ENCODE peak calls at places on chromosome 1, in six cellular contexts. A, Y, O, Q, B and S are unnamed samples.

GRCh38 chr1:241336335-241336734 is 20.7 kb downstream of the RGS7 start:
- DNase-seq in Y (no peak), O (no peak), B (no peak), A (no peak), Q (no peak), S (no peak)

GRCh38 chr1:179798864-179799516 is 55.9 kb downstream of the FAM163A start:
- DNase-seq in B (no peak), A (no peak), O (no peak), Y (no peak), Q (no peak), S (no peak)

GRCh38 chr1:224082146-224082545 is 31.8 kb upstream of the FBXO28 start:
- DNase-seq in A (no peak), Q (no peak), B (no peak), Y (no peak), O (peak; percentile 27), S (no peak)

GRCh38 chr1:47436979-47437517 is 796 bp upstream of the FOXD2 start:
- DNase-seq in Q (no peak), A (no peak), B (no peak), Y (peak; percentile 26), O (no peak), S (peak; percentile 37)

GRCh38 chr1:43919906-43920305 is 13.7 kb upstream of the ARTN start:
- DNase-seq in B (no peak), O (no peak), A (no peak), Y (no peak), Q (no peak), S (no peak)

GRCh38 chr1:3021233-3021671 is at the start of gene ACTRT2:
- DNase-seq in Q (no peak), A (no peak), Y (no peak), B (no peak), O (no peak), S (no peak)

GRCh38 chr1:220877348-220878095 is 1.7 kb upstream of the HLX start:
- DNase-seq in O (peak; percentile 63), A (no peak), Q (no peak), Y (no peak), B (no peak), S (no peak)

GRCh38 chr1:30804381-30804780 is 46.8 kb upstream of the LAPTM5 start:
- DNase-seq in B (no peak), Q (no peak), O (peak; percentile 60), Y (no peak), A (no peak), S (no peak)

GRCh38 chr1:174160109-174160473 is 771 bp downstream of the RABGAP1L start:
- DNase-seq in A (no peak), B (no peak), Y (peak; percentile 55), O (no peak), Q (no peak), S (peak; percentile 75)

GRCh38 chr1:109705411-109705810 is 6.6 kb upstream of the GSTM5 start:
- DNase-seq in O (no peak), Y (no peak), B (no peak), A (no peak), Q (no peak), S (no peak)

GRCh38 chr1:15757575-15758401 is 807 bp upstream of the FBLIM1 start:
- DNase-seq in Y (no peak), B (no peak), A (no peak), O (no peak), Q (no peak), S (no peak)

GRCh38 chr1:94044290-94044790 is 76.6 kb downstream of the ABCA4 start:
- DNase-seq in O (no peak), A (peak; percentile 5), Y (no peak), B (no peak), Q (no peak), S (no peak)

GRCh38 chr1:24267003-24267402 is 52.2 kb upstream of the GRHL3 start:
- DNase-seq in Y (no peak), O (no peak), A (no peak), Q (no peak), B (no peak), S (no peak)